ENCODE peak calls at places on chromosomes 16 and 17, in six cellular contexts. Y is T47D; K is EH; A is activated T-helper 1 cell treated with anti-CD3 and anti-CD28 coated beads, Interleukin-12 subunit alpha, Interleukin-12 subunit beta, Interleukin-2, Interleukin-4 antibody, amounts not matched to agents 30 ng/mL and 10 ng/mL and 1 ng/mL, durations not matched to agents 14 hours and 24 hours and 36 hours; B is T-helper 1 cell; O is NCI-H1436. F is an unnamed sample.

GRCh38 chr17:82438401-82439193 is 12.0 kb downstream of the CYBC1 start:
- DNase-seq in Y (no peak), O (no peak), B (no peak), A (no peak), K (no peak), F (no peak)

GRCh38 chr17:56926704-56927103 is 12.9 kb upstream of the TRIM25 start:
- DNase-seq in Y (no peak), B (no peak), K (no peak), A (no peak), O (no peak), F (no peak)

GRCh38 chr16:28189237-28189636 is 22.5 kb downstream of the XPO6 start:
- DNase-seq in A (no peak), B (no peak), O (no peak), Y (no peak), K (peak), F (peak)

GRCh38 chr16:67804853-67805542 is 1.4 kb downstream of the RANBP10 start:
- DNase-seq in B (no peak), O (no peak), K (peak), Y (no peak), A (no peak), F (no peak)

GRCh38 chr16:8647721-8648318 is 26.3 kb downstream of the METTL22 start:
- DNase-seq in A (no peak), O (no peak), B (no peak), Y (no peak), K (no peak), F (no peak)

GRCh38 chr16:77869997-77870813 is 81.8 kb downstream of the VAT1L start:
- DNase-seq in B (no peak), Y (no peak), K (no peak), O (no peak), A (no peak), F (no peak)

GRCh38 chr17:44909681-44910144 is 5.6 kb downstream of the GFAP start:
- DNase-seq in K (peak), Y (no peak), B (no peak), A (no peak), O (no peak), F (peak)

GRCh38 chr16:69443809-69444611 is 19.6 kb downstream of the CYB5B start:
- DNase-seq in O (no peak), K (peak), B (no peak), Y (no peak), A (no peak), F (no peak)

GRCh38 chr17:43766413-43767052 is 7.9 kb upstream of the SOST start:
- DNase-seq in B (no peak), Y (no peak), O (peak), A (no peak), K (peak), F (peak)

GRCh38 chr17:82611140-82612058 is 36.8 kb downstream of the WDR45B start:
- DNase-seq in O (peak), B (no peak), Y (no peak), K (peak), A (no peak), F (peak)

GRCh38 chr17:68184816-68185436 is 62.9 kb upstream of the AMZ2 start:
- DNase-seq in A (peak), Y (no peak), K (no peak), O (no peak), B (no peak), F (no peak)

GRCh38 chr16:28264656-28265055 is 27.7 kb upstream of the SBK1 start:
- DNase-seq in Y (no peak), B (no peak), A (no peak), O (no peak), K (peak), F (peak)

GRCh38 chr16:31876955-31877828 is 3.6 kb downstream of the ZNF267 start:
- DNase-seq in O (no peak), Y (no peak), A (peak), K (peak), B (peak), F (peak)

GRCh38 chr16:1026057-1026783 is 44.6 kb downstream of the SOX8 start:
- DNase-seq in A (no peak), Y (no peak), K (no peak), B (no peak), O (no peak), F (no peak)

GRCh38 chr17:44348234-44348987 is 3.3 kb downstream of the GRN start:
- DNase-seq in Y (no peak), B (no peak), K (peak), O (no peak), A (no peak), F (peak)

GRCh38 chr17:21388944-21389343 is 12.8 kb downstream of the KCNJ12 start:
- DNase-seq in B (no peak), O (no peak), A (no peak), Y (no peak), K (no peak), F (no peak)

GRCh38 chr17:48278755-48279491 is 151.1 kb downstream of the SKAP1 start:
- DNase-seq in Y (no peak), K (no peak), A (no peak), O (no peak), B (no peak), F (no peak)

F was measured in kidney tubule cell.